ENCODE peak calls at places on chromosomes 1 and 21, in four cellular contexts. T is fibroblast of the conjunctiva; Y is stimulated activated CD8-positive, alpha-beta memory T cell treated with anti-CD3 and anti-CD28 coated beads, Interleukin-15, amount 100 ng/mL, for 24 hours; X is type B pancreatic cell. C is an unnamed sample.

GRCh38 chr1:105337427-105337826 is 1587.7 kb downstream of the AMY1C start:
- DNase-seq in Y (no peak), T (no peak), X (no peak), C (no peak)

GRCh38 chr21:34989337-34990151 is 59.6 kb downstream of the RUNX1 start:
- DNase-seq in T (no peak), X (no peak), Y (no peak), C (no peak)

GRCh38 chr1:162535501-162535900 is 26.0 kb upstream of the UAP1 start:
- DNase-seq in T (no peak), Y (no peak), X (no peak), C (no peak)

GRCh38 chr1:235923466-235924008 is 56.8 kb upstream of the LYST start:
- DNase-seq in T (no peak), X (no peak), Y (no peak), C (no peak)

GRCh38 chr1:8571200-8571984 is 246.0 kb downstream of the RERE start:
- DNase-seq in T (no peak), X (no peak), Y (no peak), C (no peak)

GRCh38 chr1:192639607-192640368 is 3.8 kb downstream of the RGS13 start:
- DNase-seq in X (no peak), T (no peak), Y (no peak), C (no peak)

GRCh38 chr1:24385160-24385939 is 28.2 kb downstream of the STPG1 start:
- DNase-seq in X (no peak), Y (no peak), T (no peak), C (no peak)

GRCh38 chr1:110187139-110187890 is 22.8 kb upstream of the KCNC4 start:
- DNase-seq in Y (no peak), T (no peak), X (no peak), C (no peak)

GRCh38 chr1:223707270-223708000 is 4.9 kb upstream of the CAPN2 start:
- DNase-seq in T (peak; percentile 95), X (no peak), Y (no peak), C (peak; percentile 96)

GRCh38 chr1:38677311-38677710 is 182.3 kb downstream of the RRAGC start:
- DNase-seq in Y (no peak), X (peak; percentile 47), T (no peak), C (no peak)

GRCh38 chr1:185646202-185646683 is 87.9 kb upstream of the HMCN1 start:
- DNase-seq in Y (no peak), T (peak; percentile 91), X (no peak), C (peak; percentile 97)

GRCh38 chr1:161840363-161840762 is 74.2 kb downstream of the ATF6 start:
- DNase-seq in Y (no peak), X (no peak), T (peak; percentile 37), C (no peak)

GRCh38 chr21:42684109-42684916 is 30.9 kb downstream of the PDE9A start:
- DNase-seq in X (no peak), Y (peak; percentile 12), T (no peak), C (no peak)

GRCh38 chr1:157519451-157519850 is 32.9 kb downstream of the FCRL5 start:
- DNase-seq in Y (no peak), X (no peak), T (no peak), C (no peak)

GRCh38 chr1:41340655-41341364 is 20.4 kb upstream of the FOXO6 start:
- DNase-seq in Y (no peak), X (no peak), T (no peak), C (no peak)

GRCh38 chr1:236494082-236494481 is 29.7 kb upstream of the LGALS8 start:
- DNase-seq in X (no peak), Y (no peak), T (no peak), C (no peak)

GRCh38 chr1:84862810-84863251 is 30.2 kb downstream of the LPAR3 start:
- DNase-seq in Y (no peak), X (no peak), T (no peak), C (no peak)

GRCh38 chr1:31712625-31713024 is 8.8 kb upstream of the COL16A1 start:
- DNase-seq in Y (no peak), X (no peak), T (no peak), C (no peak)

GRCh38 chr1:174999926-175000696 is at the start of gene CACYBP:
- DNase-seq in T (no peak), Y (no peak), X (peak; percentile 73), C (no peak)

GRCh38 chr1:90724361-90724760 is 7.3 kb upstream of the BARHL2 start:
- DNase-seq in X (no peak), Y (no peak), T (no peak), C (no peak)

GRCh38 chr1:1354271-1355247 is 3.8 kb downstream of the MXRA8 start:
- DNase-seq in X (no peak), T (no peak), Y (no peak), C (no peak)

GRCh38 chr1:40780678-40781613 is 2.6 kb upstream of the KCNQ4 start:
- DNase-seq in Y (no peak), T (no peak), X (no peak), C (no peak)

GRCh38 chr1:234533975-234534876 is 55.2 kb upstream of the TARBP1 start:
- DNase-seq in Y (no peak), T (peak; percentile 100), X (no peak), C (peak; percentile 91)

GRCh38 chr1:79353224-79353623 is 346.7 kb upstream of the ADGRL4 start:
- DNase-seq in T (peak; percentile 31), X (no peak), Y (no peak), C (peak; percentile 51)

GRCh38 chr21:44800103-44800502 is 1.5 kb downstream of the UBE2G2 start:
- DNase-seq in X (no peak), Y (no peak), T (peak; percentile 28), C (no peak)

GRCh38 chr1:200367841-200368534 is 41.8 kb downstream of the ZNF281 start:
- DNase-seq in Y (no peak), X (no peak), T (no peak), C (no peak)

GRCh38 chr1:87530042-87530441 is 201.4 kb downstream of the LMO4 start:
- DNase-seq in X (no peak), T (no peak), Y (no peak), C (no peak)

GRCh38 chr1:9294440-9294773 is 1.7 kb downstream of the SPSB1 start:
- DNase-seq in T (no peak), X (no peak), Y (no peak), C (no peak)

GRCh38 chr1:14850563-14850962 is 252.1 kb downstream of the KAZN start:
- DNase-seq in Y (no peak), T (no peak), X (no peak), C (no peak)

GRCh38 chr1:239457491-239458488 is 71.4 kb downstream of the CHRM3 start:
- DNase-seq in X (no peak), Y (no peak), T (no peak), C (no peak)

C was measured in HFF-Myc.